ENCODE peak calls at places on chromosomes 7 and 10, in eight cellular contexts. W is endothelial cell of umbilical vein, M is A549, F is gastrocnemius medialis, T is NB4, K is Peyer's patch, R is heart left ventricle, Z is GM12891. S is an unnamed sample.

GRCh38 chr10:13920465-13920864 is 333.7 kb downstream of the PRPF18 start:
- DNase-seq in W (no peak), M (no peak), F (no peak), T (no peak), K (no peak), R (no peak), Z (no peak), S (no peak)

GRCh38 chr7:71050492-71050891 is 81.5 kb upstream of the GALNT17 start:
- DNase-seq in W (no peak), M (no peak), F (no peak), T (no peak), K (no peak), R (no peak), Z (no peak), S (no peak)

GRCh38 chr10:112141297-112141696 is 42.3 kb downstream of the GPAM start:
- DNase-seq in W (no peak), M (no peak), F (no peak), T (peak; percentile 52), K (no peak), R (no peak), Z (no peak), S (no peak)

GRCh38 chr7:133572853-133573252 is 320.0 kb downstream of the EXOC4 start:
- DNase-seq in W (no peak), M (no peak), F (no peak), T (no peak), K (no peak), R (no peak), Z (no peak), S (no peak)

GRCh38 chr10:99537381-99538286 is 4.9 kb downstream of the NKX2-3 start:
- DNase-seq in W (no peak), M (no peak), F (no peak), T (peak; percentile 82), K (no peak), R (no peak), Z (no peak), S (no peak)

GRCh38 chr10:3365630-3366029 is 193.0 kb upstream of the PITRM1 start:
- DNase-seq in W (peak; percentile 32), M (peak; percentile 38), F (no peak), T (no peak), K (no peak), R (no peak), Z (no peak), S (no peak)

GRCh38 chr10:118214751-118215150 is 127.4 kb downstream of the FAM204A start:
- DNase-seq in W (no peak), M (no peak), F (no peak), T (no peak), K (no peak), R (no peak), Z (no peak), S (no peak)

GRCh38 chr7:50293509-50294179 is 10.9 kb upstream of the IKZF1 start:
- DNase-seq in W (no peak), M (no peak), F (no peak), T (no peak), K (no peak), R (no peak), Z (no peak), S (no peak)

GRCh38 chr10:3990307-3990706 is 205.3 kb upstream of the KLF6 start:
- DNase-seq in W (no peak), M (no peak), F (no peak), T (no peak), K (no peak), R (no peak), Z (no peak), S (no peak)

GRCh38 chr7:66741-67140 is 125.6 kb upstream of the FAM20C start:
- DNase-seq in W (no peak), M (no peak), F (no peak), T (no peak), K (no peak), R (no peak), Z (no peak), S (no peak)

GRCh38 chr7:28358423-28358868 is 53.9 kb upstream of the CREB5 start:
- DNase-seq in W (peak; percentile 36), M (peak; percentile 31), F (no peak), T (no peak), K (no peak), R (no peak), Z (no peak), S (no peak)

DNA sequence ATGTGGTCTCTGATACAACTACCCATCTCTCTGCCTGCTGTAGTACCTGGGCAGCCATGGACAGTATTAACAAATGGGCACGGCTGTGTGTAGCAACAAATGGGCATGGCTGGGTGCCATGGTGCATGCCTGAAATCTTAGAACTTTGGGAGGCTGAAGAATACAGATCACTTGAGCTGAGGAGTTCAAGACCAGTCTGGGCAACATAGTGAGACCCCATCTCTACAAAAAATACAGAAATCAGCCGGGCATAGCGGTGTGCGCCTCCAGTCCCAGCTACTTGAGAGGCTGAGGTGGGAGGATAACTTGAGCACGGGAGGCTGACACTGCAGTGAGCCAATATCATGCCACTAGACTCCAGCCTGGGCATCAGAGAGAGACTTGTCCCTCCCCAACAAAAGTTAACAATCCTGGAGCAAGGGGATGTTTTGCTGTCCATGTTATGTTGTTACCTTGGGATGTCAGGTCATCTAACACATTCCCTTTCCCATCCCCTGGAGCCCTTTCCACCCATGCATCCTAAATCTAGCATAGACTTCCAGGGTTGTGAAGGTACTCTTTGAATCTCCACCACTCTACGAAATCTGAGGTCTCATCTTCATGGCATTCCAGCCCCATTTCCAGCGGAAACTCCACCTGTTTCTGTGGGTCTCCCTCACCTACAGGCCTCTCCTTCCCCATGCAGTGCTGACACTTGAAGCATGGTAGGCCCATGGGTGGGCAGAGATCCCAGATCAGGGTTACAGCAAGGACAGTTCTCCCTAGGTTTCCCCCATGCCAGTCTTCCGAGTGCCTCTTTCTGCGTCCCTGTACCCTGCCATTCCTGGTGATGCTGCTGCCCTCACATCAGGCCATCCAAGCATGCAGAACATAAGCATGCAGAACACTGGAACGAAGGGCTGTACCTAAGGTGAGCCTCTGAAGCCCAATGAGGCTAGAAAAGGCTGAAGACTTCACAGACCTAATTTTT is 13.1 kb downstream of the FXYD4 start:
- DNase-seq in W (no peak), M (no peak), F (no peak), T (no peak), K (no peak), R (no peak), Z (no peak), S (no peak)
- TF ChIP-seq POLR2A in W (peak; percentile 58), M (no peak), F (no peak), T (peak; percentile 42), K (no peak), R (no peak), Z (peak; percentile 64), S (no peak)

DNA sequence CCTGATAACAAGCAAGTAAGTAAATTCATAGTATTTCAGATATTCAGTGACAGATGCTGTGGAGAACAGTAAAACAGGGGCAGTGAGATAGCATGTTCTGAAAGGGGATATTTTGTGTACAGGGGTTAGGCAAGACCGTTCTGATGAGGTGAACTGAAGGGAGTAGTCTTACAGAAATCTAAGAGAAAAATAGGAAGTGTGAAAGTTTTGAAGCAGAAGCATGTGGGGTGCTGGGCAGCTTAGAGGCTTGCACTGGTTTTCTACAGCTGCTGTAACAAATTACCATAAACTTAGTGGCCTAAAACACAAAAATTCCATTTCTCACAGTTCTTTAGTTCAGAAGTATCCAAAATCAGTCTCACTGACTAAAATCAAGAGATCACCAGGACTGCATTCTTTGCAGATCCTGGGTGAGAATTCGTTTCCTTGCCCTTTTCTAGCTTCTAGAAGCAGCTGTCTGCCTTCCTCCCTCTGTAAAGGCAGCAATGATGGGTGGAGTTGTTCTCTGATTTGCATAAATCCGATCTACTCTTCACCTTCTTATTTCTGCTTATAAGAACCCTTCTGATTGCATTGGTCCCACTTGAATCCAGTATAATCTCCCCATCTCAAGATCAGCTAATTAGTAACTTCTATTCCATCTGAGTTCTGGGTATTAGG is 7.5 kb upstream of the KLF14 start:
- DNase-seq in W (no peak), M (no peak), F (no peak), T (peak; percentile 39), K (no peak), R (no peak), Z (no peak), S (no peak)
- TF ChIP-seq POLR2A in W (no peak), M (no peak), F (no peak), T (no peak), K (no peak), R (no peak), Z (no peak), S (no peak)

GRCh38 chr7:74269757-74270277 is 15.6 kb upstream of the RFC2 start:
- DNase-seq in W (peak; percentile 62), M (peak; percentile 86), F (no peak), T (peak; percentile 80), K (peak; percentile 77), R (peak; percentile 65), Z (no peak), S (no peak)

GRCh38 chr7:74275401-74275881 is 13.8 kb upstream of the CLIP2 start:
- DNase-seq in W (peak; percentile 31), M (no peak), F (no peak), T (peak; percentile 75), K (no peak), R (no peak), Z (no peak), S (no peak)

GRCh38 chr7:74267756-74268565 is 13.8 kb upstream of the RFC2 start:
- DNase-seq in W (no peak), M (no peak), F (no peak), T (no peak), K (no peak), R (no peak), Z (no peak), S (no peak)

GRCh38 chr7:74271742-74272141 is 17.5 kb upstream of the CLIP2 start:
- DNase-seq in W (peak; percentile 40), M (no peak), F (no peak), T (peak; percentile 82), K (no peak), R (no peak), Z (no peak), S (no peak)

GRCh38 chr7:74272305-74273038 is 16.7 kb upstream of the CLIP2 start:
- DNase-seq in W (peak; percentile 90), M (no peak), F (peak; percentile 57), T (peak; percentile 100), K (peak; percentile 88), R (peak; percentile 82), Z (peak; percentile 82), S (peak; percentile 42)
- TF ChIP-seq POLR2A in W (no peak), M (no peak), F (no peak), T (no peak), K (no peak), R (no peak), Z (peak; percentile 70), S (no peak)

GRCh38 chr10:25084447-25084846 is 68.0 kb downstream of the THNSL1 start:
- DNase-seq in W (no peak), M (no peak), F (no peak), T (no peak), K (no peak), R (no peak), Z (no peak), S (no peak)

GRCh38 chr10:25083546-25084111 is 67.2 kb downstream of the THNSL1 start:
- DNase-seq in W (no peak), M (no peak), F (no peak), T (no peak), K (no peak), R (no peak), Z (no peak), S (no peak)

GRCh38 chr10:25078659-25079429 is 62.4 kb downstream of the THNSL1 start:
- DNase-seq in W (no peak), M (no peak), F (no peak), T (no peak), K (no peak), R (no peak), Z (no peak), S (no peak)

GRCh38 chr10:25082276-25083204 is 66.1 kb downstream of the THNSL1 start:
- DNase-seq in W (no peak), M (no peak), F (no peak), T (peak; percentile 4), K (no peak), R (no peak), Z (no peak), S (no peak)

GRCh38 chr10:25080880-25081581 is 64.6 kb downstream of the THNSL1 start:
- DNase-seq in W (peak; percentile 93), M (peak; percentile 79), F (peak; percentile 71), T (peak; percentile 60), K (peak; percentile 49), R (peak; percentile 87), Z (peak; percentile 37), S (no peak)
- TF ChIP-seq POLR2A in W (no peak), M (no peak), F (no peak), T (no peak), K (no peak), R (no peak), Z (no peak), S (no peak)